ENCODE peak calls at places on chromosomes 2 and 18, in five cellular contexts. P is K562, O is IMR-90, Q is A549, R is H1. G is an unnamed sample.

GRCh38 chr2:233044974-233045535 is 12.6 kb downstream of the NEU2 start:
- DNase-seq in P (no peak), O (no peak), Q (no peak), R (no peak), G (no peak)

GRCh38 chr2:121243821-121244460 is 41.1 kb downstream of the TFCP2L1 start:
- DNase-seq in P (no peak), O (no peak), Q (no peak), R (no peak), G (no peak)

GRCh38 chr18:56171854-56172253 is 466.5 kb downstream of the TXNL1 start:
- DNase-seq in P (no peak), O (no peak), Q (no peak), R (no peak), G (no peak)

GRCh38 chr2:240585681-240586197 is 795 bp upstream of the CAPN10 start:
- DNase-seq in P (no peak), O (no peak), Q (no peak), R (no peak), G (no peak)

GRCh38 chr2:34570266-34570872 is 971.3 kb upstream of the FAM98A start:
- DNase-seq in P (no peak), O (no peak), Q (no peak), R (no peak), G (peak)

GRCh38 chr18:75211002-75211621 is 515 bp downstream of the TSHZ1 start:
- DNase-seq in P (peak), O (peak), Q (no peak), R (no peak), G (peak)

GRCh38 chr2:1591461-1591770 is 152.9 kb downstream of the PXDN start:
- DNase-seq in P (no peak), O (no peak), Q (no peak), R (no peak), G (no peak)

GRCh38 chr18:27977009-27977408 is 199.9 kb downstream of the CDH2 start:
- DNase-seq in P (no peak), O (no peak), Q (no peak), R (no peak), G (no peak)

GRCh38 chr2:233865838-233866237 is 2.3 kb downstream of the MSL3B start:
- DNase-seq in P (peak), O (no peak), Q (no peak), R (no peak), G (peak)

GRCh38 chr2:191869178-191869577 is 22.3 kb upstream of the CAVIN2 start:
- DNase-seq in P (peak), O (peak), Q (no peak), R (peak), G (peak)

GRCh38 chr2:1743396-1744150 is 742 bp downstream of the PXDN start:
- DNase-seq in P (no peak), O (peak), Q (no peak), R (peak), G (no peak)

GRCh38 chr2:235545369-235546150 is 51.7 kb downstream of the AGAP1 start:
- DNase-seq in P (no peak), O (no peak), Q (no peak), R (no peak), G (no peak)

GRCh38 chr18:62452280-62452824 is 70.5 kb upstream of the ZCCHC2 start:
- DNase-seq in P (no peak), O (peak), Q (peak), R (no peak), G (peak)

GRCh38 chr2:161122772-161123530 is 37.3 kb upstream of the TANK start:
- DNase-seq in P (peak), O (peak), Q (peak), R (no peak), G (peak)

GRCh38 chr2:60706021-60706420 is 50.0 kb upstream of the PAPOLG start:
- DNase-seq in P (no peak), O (peak), Q (no peak), R (no peak), G (no peak)

GRCh38 chr2:20507166-20507692 is 60.4 kb downstream of the RHOB start:
- DNase-seq in P (no peak), O (peak), Q (no peak), R (no peak), G (no peak)

GRCh38 chr2:33033524-33034150 is 86.9 kb downstream of the LTBP1 start:
- DNase-seq in P (no peak), O (peak), Q (no peak), R (no peak), G (no peak)

GRCh38 chr2:67579207-67579606 is 182.1 kb downstream of the ETAA1 start:
- DNase-seq in P (no peak), O (no peak), Q (no peak), R (no peak), G (no peak)

GRCh38 chr18:54829856-54830255 is 1.6 kb downstream of the RAB27B start:
- DNase-seq in P (no peak), O (no peak), Q (no peak), R (no peak), G (no peak)

GRCh38 chr18:38575648-38576047 is 1010.0 kb upstream of the CELF4 start:
- DNase-seq in P (no peak), O (no peak), Q (no peak), R (no peak), G (no peak)

GRCh38 chr2:58515827-58516574 is 274.9 kb upstream of the FANCL start:
- DNase-seq in P (no peak), O (no peak), Q (no peak), R (no peak), G (no peak)

GRCh38 chr2:64652231-64653173 is 1.2 kb downstream of the SERTAD2 start:
- DNase-seq in P (no peak), O (peak), Q (peak), R (no peak), G (peak)

GRCh38 chr2:168529900-168530561 is 74.0 kb downstream of the CERS6 start:
- DNase-seq in P (no peak), O (no peak), Q (no peak), R (no peak), G (no peak)

GRCh38 chr2:118085173-118086023 is 2.9 kb upstream of the INSIG2 start:
- DNase-seq in P (no peak), O (no peak), Q (no peak), R (no peak), G (peak)

GRCh38 chr2:118089015-118089800 is 937 bp downstream of the INSIG2 start:
- DNase-seq in P (peak), O (peak), Q (peak), R (no peak), G (peak)

GRCh38 chr2:118084483-118085089 is 3.7 kb upstream of the INSIG2 start:
- DNase-seq in P (no peak), O (no peak), Q (no peak), R (no peak), G (peak)

GRCh38 chr2:118088051-118089014 is at the start of gene INSIG2:
- DNase-seq in P (peak), O (peak), Q (peak), R (peak), G (peak)

GRCh38 chr2:118086024-118086633 is 2.1 kb upstream of the INSIG2 start:
- DNase-seq in P (no peak), O (no peak), Q (no peak), R (no peak), G (peak)
- TF ChIP-seq MAFK in P (no peak), O (no peak), Q (no peak), R (no peak), G (no peak)

GRCh38 chr2:239115616-239116015 is 267.7 kb downstream of the TWIST2 start:
- DNase-seq in P (no peak), O (no peak), Q (no peak), R (no peak), G (no peak)

GRCh38 chr2:239113592-239113991 is 265.7 kb downstream of the TWIST2 start:
- DNase-seq in P (no peak), O (no peak), Q (no peak), R (no peak), G (no peak)

GRCh38 chr2:239114119-239114581 is 266.3 kb downstream of the TWIST2 start:
- DNase-seq in P (no peak), O (peak), Q (no peak), R (no peak), G (no peak)

GRCh38 chr2:239113164-239113563 is 265.3 kb downstream of the TWIST2 start:
- DNase-seq in P (peak), O (peak), Q (no peak), R (no peak), G (peak)

GRCh38 chr2:239114616-239115265 is 266.9 kb downstream of the TWIST2 start:
- DNase-seq in P (no peak), O (no peak), Q (no peak), R (no peak), G (no peak)
- TF ChIP-seq MAFK in P (no peak), O (no peak), Q (no peak), R (no peak), G (no peak)

GRCh38 chr2:215439404-215439803 is 3.5 kb upstream of the FN1 start:
- DNase-seq in P (no peak), O (no peak), Q (no peak), R (no peak), G (no peak)

GRCh38 chr2:215437614-215438013 is 1.7 kb upstream of the FN1 start:
- DNase-seq in P (no peak), O (no peak), Q (no peak), R (no peak), G (no peak)

GRCh38 chr2:215442392-215442787 is 6.5 kb upstream of the FN1 start:
- DNase-seq in P (no peak), O (no peak), Q (no peak), R (no peak), G (no peak)

GRCh38 chr2:215439980-215440512 is 4.2 kb upstream of the FN1 start:
- DNase-seq in P (no peak), O (no peak), Q (no peak), R (no peak), G (peak)

DNA sequence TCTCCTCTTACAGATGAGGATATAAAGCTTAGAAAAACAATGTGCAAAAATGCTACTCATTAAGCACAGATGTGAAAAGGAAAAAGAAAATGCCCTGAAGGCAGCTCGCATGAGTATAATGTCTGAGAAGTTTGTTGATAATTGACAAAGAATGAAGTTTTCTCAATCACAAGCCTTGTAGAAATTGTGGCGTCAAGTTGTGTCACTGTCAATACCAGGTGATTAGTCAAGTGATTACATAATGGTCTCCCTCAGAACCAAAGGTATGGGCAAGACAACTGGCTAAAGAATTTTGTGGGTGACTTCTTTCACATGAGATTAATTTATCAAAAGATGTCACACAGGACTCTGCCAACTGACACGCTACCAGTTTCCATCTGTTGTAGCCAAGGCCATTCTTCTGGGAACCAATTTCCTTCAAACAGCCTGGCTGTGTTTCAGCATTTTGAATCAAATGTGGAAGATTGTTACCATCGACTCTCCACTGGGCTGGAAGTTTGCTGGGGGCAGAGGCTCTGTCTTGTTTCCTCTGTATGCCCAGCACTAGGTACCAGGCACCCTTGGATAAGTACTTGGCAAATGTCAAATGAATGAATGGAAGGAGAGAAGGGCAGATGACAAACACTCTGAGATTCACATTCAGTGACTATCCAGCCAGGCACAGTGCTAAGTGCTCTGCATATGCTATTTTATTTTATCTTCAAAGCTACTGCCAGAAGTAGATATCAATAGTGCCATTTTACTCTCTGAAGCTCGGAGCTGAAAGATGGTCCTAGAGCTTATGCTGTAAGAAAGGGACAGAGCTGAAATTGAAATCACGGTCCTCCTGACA is 5.9 kb upstream of the FN1 start:
- DNase-seq in P (no peak), O (no peak), Q (no peak), R (no peak), G (no peak)
- TF ChIP-seq MAFK in P (no peak), O (no peak), Q (no peak), R (no peak), G (no peak)

GRCh38 chr18:44680271-44681038 is at the start of gene SETBP1:
- DNase-seq in P (no peak), O (peak), Q (peak), R (peak), G (no peak)
- TF ChIP-seq MAFK in P (no peak), O (no peak), Q (no peak), R (no peak), G (no peak)

GRCh38 chr18:12335503-12335902 is 27.5 kb downstream of the TUBB6 start:
- DNase-seq in P (no peak), O (no peak), Q (no peak), R (no peak), G (no peak)

GRCh38 chr18:12334280-12335262 is 26.5 kb downstream of the TUBB6 start:
- DNase-seq in P (no peak), O (no peak), Q (no peak), R (no peak), G (no peak)

GRCh38 chr18:12336887-12337286 is 28.8 kb downstream of the TUBB6 start:
- DNase-seq in P (no peak), O (peak), Q (no peak), R (no peak), G (peak)

GRCh38 chr18:12338382-12338781 is 30.3 kb downstream of the TUBB6 start:
- DNase-seq in P (no peak), O (no peak), Q (no peak), R (no peak), G (no peak)

DNA sequence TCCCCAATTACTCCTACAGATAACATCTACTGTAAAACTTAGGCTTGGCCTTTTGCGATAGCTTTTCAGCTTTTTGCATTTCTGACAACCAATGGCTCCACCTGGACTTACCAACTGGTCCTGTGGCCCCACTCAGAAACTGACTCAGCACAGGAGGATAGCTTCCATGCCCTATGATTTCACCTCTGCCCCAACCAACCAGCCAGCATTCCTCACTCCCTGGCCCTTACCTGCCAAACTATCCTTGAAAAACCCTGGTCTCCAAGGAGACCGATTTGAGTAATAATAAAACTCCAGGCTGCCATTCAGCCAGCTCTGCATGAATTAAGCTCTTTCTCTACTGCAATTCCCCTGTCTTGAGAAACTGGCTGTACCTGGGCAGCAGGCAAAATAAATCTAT is 28.2 kb downstream of the TUBB6 start:
- DNase-seq in P (no peak), O (no peak), Q (no peak), R (peak), G (no peak)
- TF ChIP-seq MAFK in P (no peak), O (no peak), Q (no peak), R (peak), G (no peak)

GRCh38 chr2:11745613-11746375 is 638 bp upstream of the LPIN1 start:
- DNase-seq in P (no peak), O (no peak), Q (no peak), R (no peak), G (no peak)

GRCh38 chr2:11746376-11746806 is at the start of gene LPIN1:
- DNase-seq in P (peak), O (peak), Q (peak), R (peak), G (peak)

GRCh38 chr2:11748018-11748860 is 1.8 kb downstream of the LPIN1 start:
- DNase-seq in P (no peak), O (no peak), Q (no peak), R (no peak), G (no peak)

GRCh38 chr2:11744631-11745394 is 1.6 kb upstream of the LPIN1 start:
- DNase-seq in P (peak), O (peak), Q (peak), R (no peak), G (peak)

GRCh38 chr2:11746807-11747459 is 501 bp downstream of the LPIN1 start:
- DNase-seq in P (no peak), O (peak), Q (no peak), R (peak), G (peak)
- TF ChIP-seq MAFK in P (no peak), O (no peak), Q (no peak), R (no peak), G (no peak)

GRCh38 chr2:174633621-174633927 is 36.0 kb upstream of the WIPF1 start:
- DNase-seq in P (no peak), O (no peak), Q (no peak), R (no peak), G (no peak)
- TF ChIP-seq MAFK in P (no peak), O (no peak), Q (no peak), R (no peak), G (no peak)

DNA sequence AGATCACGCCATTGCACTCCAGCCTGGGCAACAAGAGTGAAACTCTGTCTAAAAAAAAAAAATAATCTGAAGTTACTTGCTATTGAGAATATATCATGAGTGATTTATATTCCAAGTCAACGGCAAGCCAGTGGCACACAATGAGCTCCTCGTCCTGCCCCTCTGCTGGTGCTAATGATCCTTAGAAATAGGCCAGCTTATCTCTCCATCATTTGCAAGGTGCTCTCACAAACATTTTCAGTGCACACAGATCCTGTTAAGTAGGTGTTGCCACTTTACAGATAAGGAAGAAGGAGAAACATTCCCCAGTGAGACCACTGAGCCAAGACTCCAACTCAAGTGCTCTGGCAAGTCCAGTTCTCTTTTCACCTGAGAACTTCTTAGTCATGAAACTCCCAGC is 91.3 kb upstream of the GPR45 start:
- DNase-seq in P (no peak), O (no peak), Q (no peak), R (no peak), G (no peak)
- TF ChIP-seq MAFK in P (no peak), O (no peak), Q (no peak), R (no peak), G (no peak)

GRCh38 chr2:118300807-118301206 is 212.5 kb downstream of the INSIG2 start:
- DNase-seq in P (no peak), O (no peak), Q (no peak), R (no peak), G (no peak)
- TF ChIP-seq MAFK in P (no peak), O (no peak), Q (no peak), R (no peak), G (no peak)